ENCODE peak calls at places on chromosomes 16 and 17, in eight cellular contexts. G is GDM1; M is activated T-helper 1 cell treated with Interleukin-2 at 50 U/mL for 16 hours; N is stimulated activated CD8-positive, alpha-beta memory T cell treated with anti-CD3 and anti-CD28 coated beads, Interleukin-4, amount 100 ng/mL, for 1 hour; Q is hypothalamus; P is NCI-H1105 treated with DMSO at 0.1 percent for 48 hours; U is HEK293T; D is KG1. O is an unnamed sample.

GRCh38 chr16:54425681-54426549 is 139.3 kb upstream of the IRX3 start:
- DNase-seq in G (no peak), M (no peak), N (no peak), Q (no peak), P (no peak), U (no peak), D (no peak), O (no peak)

GRCh38 chr17:4706121-4706520 is 2.2 kb upstream of the PELP1 start:
- DNase-seq in G (no peak), M (no peak), N (no peak), Q (no peak), P (no peak), U (no peak), D (no peak), O (no peak)

GRCh38 chr17:50484341-50485155 is 5.9 kb downstream of the RSAD1 start:
- DNase-seq in G (no peak), M (no peak), N (no peak), Q (no peak), P (no peak), U (no peak), D (no peak), O (no peak)

GRCh38 chr16:67301080-67301757 is 21.9 kb downstream of the PLEKHG4 start:
- DNase-seq in G (no peak), M (no peak), N (no peak), Q (no peak), P (no peak), U (no peak), D (no peak), O (no peak)

GRCh38 chr17:7109461-7110322 is 4.9 kb downstream of the ASGR2 start:
- DNase-seq in G (no peak), M (no peak), N (no peak), Q (no peak), P (no peak), U (no peak), D (no peak), O (no peak)

GRCh38 chr17:75588546-75589016 is 981 bp downstream of the MYO15B start:
- DNase-seq in G (no peak), M (peak), N (no peak), Q (no peak), P (no peak), U (no peak), D (no peak), O (no peak)

GRCh38 chr17:50828508-50829170 is 6.7 kb upstream of the WFIKKN2 start:
- DNase-seq in G (no peak), M (no peak), N (no peak), Q (no peak), P (no peak), U (no peak), D (no peak), O (no peak)

GRCh38 chr16:10754941-10755340 is 11.3 kb downstream of the NUBP1 start:
- DNase-seq in G (no peak), M (no peak), N (no peak), Q (no peak), P (no peak), U (no peak), D (no peak), O (no peak)

GRCh38 chr17:82346342-82347300 is 12.4 kb upstream of the TEX19 start:
- DNase-seq in G (no peak), M (no peak), N (no peak), Q (no peak), P (no peak), U (no peak), D (no peak), O (no peak)

GRCh38 chr17:38917259-38917658 is 8.2 kb upstream of the LASP1NB start:
- DNase-seq in G (no peak), M (no peak), N (no peak), Q (no peak), P (no peak), U (no peak), D (no peak), O (no peak)

GRCh38 chr16:82582971-82583370 is 43.8 kb upstream of the CDH13 start:
- DNase-seq in G (no peak), M (no peak), N (no peak), Q (no peak), P (no peak), U (no peak), D (no peak), O (no peak)

GRCh38 chr17:17491546-17491988 is 4.6 kb downstream of the RASD1 start:
- DNase-seq in G (no peak), M (no peak), N (no peak), Q (no peak), P (no peak), U (no peak), D (no peak), O (no peak)

GRCh38 chr17:68053237-68054030 is 17.9 kb downstream of the KPNA2 start:
- DNase-seq in G (no peak), M (no peak), N (no peak), Q (no peak), P (no peak), U (no peak), D (no peak), O (no peak)

GRCh38 chr17:75069783-75070182 is 18.0 kb upstream of the SLC16A5 start:
- DNase-seq in G (no peak), M (no peak), N (no peak), Q (no peak), P (no peak), U (no peak), D (no peak), O (no peak)

GRCh38 chr17:29238133-29238850 is 8.4 kb upstream of the CRYBA1 start:
- DNase-seq in G (no peak), M (no peak), N (no peak), Q (no peak), P (no peak), U (no peak), D (no peak), O (no peak)

GRCh38 chr17:48456584-48456983 is 26.6 kb upstream of the SKAP1 start:
- DNase-seq in G (no peak), M (no peak), N (no peak), Q (no peak), P (no peak), U (no peak), D (no peak), O (no peak)

GRCh38 chr16:85288869-85289660 is 176.8 kb upstream of the CIBAR2 start:
- DNase-seq in G (no peak), M (no peak), N (no peak), Q (no peak), P (no peak), U (no peak), D (no peak), O (no peak)

GRCh38 chr17:22695228-22695619 is 1002.9 kb downstream of the KCNJ18 start:
- DNase-seq in G (no peak), M (no peak), N (no peak), Q (no peak), P (no peak), U (no peak), D (no peak), O (no peak)